ENCODE peak calls at places on chromosomes 2 and 18, in four cellular contexts. One of them, this sample, is unnamed.

GRCh38 chr2:170716851-170717598 is 1.9 kb downstream of the SP5 start:
- DNase-seq in iPS DF 6.9: no peak
- DNase-seq in neuronal stem cell: peak
- DNase-seq in midbrain: no peak
- DNase-seq in this sample: no peak

GRCh38 chr2:84115458-84115857 is 343.6 kb downstream of the SUCLG1 start:
- DNase-seq in iPS DF 6.9: no peak
- DNase-seq in midbrain: no peak
- DNase-seq in neuronal stem cell: no peak
- DNase-seq in this sample: no peak

GRCh38 chr2:173851256-173851655 is 113.9 kb downstream of the SP3 start:
- DNase-seq in midbrain: no peak
- DNase-seq in neuronal stem cell: no peak
- DNase-seq in iPS DF 6.9: no peak
- DNase-seq in this sample: no peak

GRCh38 chr18:55465313-55465712 is 122.7 kb downstream of the TCF4 start:
- DNase-seq in neuronal stem cell: no peak
- DNase-seq in midbrain: no peak
- DNase-seq in iPS DF 6.9: no peak
- DNase-seq in this sample: no peak

GRCh38 chr18:79326413-79327198 is 69.1 kb upstream of the NFATC1 start:
- DNase-seq in neuronal stem cell: no peak
- DNase-seq in iPS DF 6.9: no peak
- DNase-seq in midbrain: no peak
- DNase-seq in this sample: peak

GRCh38 chr2:239832995-239833727 is 192.0 kb downstream of the NDUFA10 start:
- DNase-seq in midbrain: no peak
- DNase-seq in neuronal stem cell: no peak
- DNase-seq in iPS DF 6.9: no peak
- DNase-seq in this sample: no peak

GRCh38 chr2:39062320-39062719 is 58.5 kb downstream of the SOS1 start:
- DNase-seq in iPS DF 6.9: no peak
- DNase-seq in neuronal stem cell: no peak
- DNase-seq in midbrain: no peak
- DNase-seq in this sample: no peak

GRCh38 chr2:12074126-12074883 is 327.9 kb downstream of the LPIN1 start:
- DNase-seq in neuronal stem cell: peak
- DNase-seq in iPS DF 6.9: no peak
- DNase-seq in midbrain: peak
- DNase-seq in this sample: no peak

GRCh38 chr18:77197073-77197472 is 52.6 kb upstream of the GALR1 start:
- DNase-seq in iPS DF 6.9: no peak
- DNase-seq in midbrain: no peak
- DNase-seq in neuronal stem cell: no peak
- DNase-seq in this sample: no peak

GRCh38 chr18:46373787-46374186 is 269.6 kb downstream of the HAUS1 start:
- DNase-seq in midbrain: no peak
- DNase-seq in neuronal stem cell: no peak
- DNase-seq in iPS DF 6.9: no peak
- DNase-seq in this sample: no peak

GRCh38 chr2:28591711-28592365 is 96.0 kb downstream of the PLB1 start:
- DNase-seq in neuronal stem cell: no peak
- DNase-seq in midbrain: no peak
- DNase-seq in iPS DF 6.9: no peak
- DNase-seq in this sample: no peak

GRCh38 chr18:64203295-64203694 is 54.4 kb upstream of the LINC00305 start:
- DNase-seq in neuronal stem cell: no peak
- DNase-seq in midbrain: no peak
- DNase-seq in iPS DF 6.9: no peak
- DNase-seq in this sample: no peak

GRCh38 chr2:64439194-64439593 is 14.8 kb upstream of the LGALSL start:
- DNase-seq in iPS DF 6.9: no peak
- DNase-seq in neuronal stem cell: no peak
- DNase-seq in midbrain: no peak
- DNase-seq in this sample: no peak

GRCh38 chr2:101357386-101357785 is 29.9 kb downstream of the CREG2 start:
- DNase-seq in iPS DF 6.9: no peak
- DNase-seq in midbrain: no peak
- DNase-seq in neuronal stem cell: no peak
- DNase-seq in this sample: no peak

GRCh38 chr2:183059561-183059960 is 19.0 kb upstream of the DUSP19 start:
- DNase-seq in midbrain: no peak
- DNase-seq in neuronal stem cell: no peak
- DNase-seq in iPS DF 6.9: no peak
- DNase-seq in this sample: peak

GRCh38 chr2:88350641-88351601 is 101.6 kb downstream of the FOXI3 start:
- DNase-seq in midbrain: no peak
- DNase-seq in neuronal stem cell: peak
- DNase-seq in iPS DF 6.9: peak
- DNase-seq in this sample: peak

GRCh38 chr2:226661789-226662545 is 137.7 kb downstream of the IRS1 start:
- DNase-seq in neuronal stem cell: no peak
- DNase-seq in midbrain: no peak
- DNase-seq in iPS DF 6.9: no peak
- DNase-seq in this sample: peak

This sample was measured in brain microvascular endothelial cell.